ENCODE peak calls at places on chromosomes 4 and X, in ten cellular contexts. M is brain microvascular endothelial cell, B is lung, K is heart left ventricle, E is HCT116, G is upper lobe of left lung, I is lower lobe of right lung, N is H1, A is GM23248, S is OCI-LY7. O is an unnamed sample.

GRCh38 chr4:48445704-48446103 is 37.4 kb upstream of the SLC10A4 start:
- DNase-seq in B (no peak), K (no peak), E (no peak), A (peak), M (no peak), I (no peak), G (no peak), N (no peak), S (peak), O (no peak)

GRCh38 chr4:172578712-172579111 is 589.9 kb upstream of the GALNT7 start:
- DNase-seq in E (no peak), B (no peak), N (no peak), A (no peak), S (no peak), I (no peak), M (no peak), G (no peak), K (no peak), O (no peak)

GRCh38 chr4:53943345-53944085 is 120.9 kb downstream of the CHIC2 start:
- DNase-seq in B (no peak), K (no peak), I (no peak), M (peak), N (no peak), A (peak), G (no peak), E (peak), S (no peak), O (peak)

GRCh38 chrX:11130142-11130541 is 19.0 kb downstream of the HCCS start:
- DNase-seq in I (no peak), S (no peak), N (no peak), G (no peak), E (no peak), B (no peak), A (no peak), M (no peak), K (no peak), O (no peak)

GRCh38 chr4:1756893-1757779 is 35.8 kb downstream of the TACC3 start:
- DNase-seq in K (no peak), G (no peak), I (no peak), E (no peak), A (no peak), S (no peak), M (no peak), N (no peak), B (no peak), O (no peak)

GRCh38 chrX:137479394-137479793 is 86.5 kb upstream of the ZIC3 start:
- DNase-seq in G (no peak), I (no peak), B (no peak), A (no peak), N (no peak), E (no peak), S (no peak), K (no peak), M (no peak), O (no peak)

GRCh38 chr4:186852964-186853391 is 129.3 kb upstream of the FAT1 start:
- DNase-seq in S (no peak), B (no peak), M (no peak), N (no peak), I (no peak), K (no peak), A (no peak), G (no peak), E (no peak), O (no peak)

GRCh38 chr4:32706893-32707292 is 1986.7 kb downstream of the PCDH7 start:
- DNase-seq in S (no peak), K (no peak), I (no peak), E (no peak), N (no peak), M (no peak), B (no peak), G (no peak), A (no peak), O (no peak)

GRCh38 chrX:149487292-149487691 is 17.8 kb downstream of the IDS start:
- DNase-seq in K (no peak), E (no peak), I (no peak), N (no peak), S (peak), B (no peak), G (no peak), M (no peak), A (no peak), O (no peak)

GRCh38 chr4:6342530-6343293 is 73.1 kb downstream of the WFS1 start:
- DNase-seq in G (no peak), K (peak), M (no peak), A (peak), I (peak), E (no peak), S (no peak), B (no peak), N (no peak), O (no peak)

GRCh38 chr4:139200102-139200501 is 23.1 kb upstream of the ELF2 start:
- DNase-seq in S (no peak), I (no peak), B (no peak), N (no peak), G (no peak), A (no peak), K (no peak), E (no peak), M (no peak), O (no peak)

GRCh38 chr4:75046641-75047040 is 113.7 kb downstream of the PARM1 start:
- DNase-seq in S (no peak), K (no peak), G (no peak), M (no peak), I (no peak), A (no peak), E (no peak), N (no peak), B (no peak), O (no peak)

GRCh38 chr4:48307528-48307927 is 33.8 kb upstream of the SLAIN2 start:
- DNase-seq in M (no peak), I (no peak), S (no peak), K (no peak), E (no peak), B (no peak), G (no peak), A (no peak), N (no peak), O (no peak)

GRCh38 chrX:105821471-105822081 is 763 bp upstream of the NRK start:
- DNase-seq in E (no peak), N (peak), G (peak), S (no peak), I (peak), B (no peak), A (no peak), K (no peak), M (peak), O (no peak)

GRCh38 chr4:140666889-140667614 is 89.1 kb downstream of the TBC1D9 start:
- DNase-seq in K (no peak), N (no peak), B (no peak), E (no peak), I (no peak), G (no peak), S (no peak), M (no peak), A (no peak), O (no peak)

GRCh38 chr4:81743731-81744465 is 272.2 kb upstream of the RASGEF1B start:
- DNase-seq in A (no peak), S (no peak), I (no peak), E (no peak), K (no peak), N (no peak), G (no peak), M (no peak), B (no peak), O (no peak)

GRCh38 chr4:87209696-87210095 is 10.7 kb downstream of the KLHL8 start:
- DNase-seq in S (peak), G (peak), N (no peak), K (peak), E (no peak), B (peak), I (peak), A (peak), M (no peak), O (no peak)

GRCh38 chr4:2936773-2937145 is 26.4 kb downstream of the NOP14 start:
- DNase-seq in M (peak), K (no peak), N (no peak), G (peak), I (no peak), A (peak), S (peak), B (no peak), E (no peak), O (peak)

GRCh38 chr4:140839396-140839795 is 83.2 kb upstream of the TBC1D9 start:
- DNase-seq in S (no peak), G (no peak), A (no peak), N (no peak), I (no peak), E (no peak), K (no peak), M (no peak), B (no peak), O (no peak)

GRCh38 chrX:113019958-113020357 is 179.3 kb upstream of the AMOT start:
- DNase-seq in K (no peak), B (no peak), E (no peak), N (no peak), A (no peak), M (no peak), G (no peak), I (no peak), S (no peak), O (no peak)

GRCh38 chr4:141375855-141376254 is 155.2 kb downstream of the ZNF330 start:
- DNase-seq in E (peak), A (peak), K (no peak), I (no peak), S (no peak), G (peak), M (peak), N (no peak), B (peak), O (peak)

GRCh38 chrX:65685112-65685511 is 17.7 kb downstream of the MSN start:
- DNase-seq in M (no peak), S (no peak), A (no peak), I (no peak), B (no peak), N (no peak), G (no peak), E (no peak), K (no peak), O (no peak)

GRCh38 chr4:83255584-83255983 is 29.0 kb downstream of the COQ2 start:
- DNase-seq in M (peak), B (no peak), K (no peak), E (peak), I (no peak), N (no peak), A (peak), G (no peak), S (no peak), O (no peak)

GRCh38 chrX:137428251-137428661 is 137.7 kb upstream of the ZIC3 start:
- DNase-seq in A (peak), N (peak), K (no peak), M (no peak), B (no peak), I (no peak), S (no peak), G (no peak), E (no peak), O (no peak)

GRCh38 chrX:54208531-54208930 is 25.5 kb upstream of the FAM120C start:
- DNase-seq in G (no peak), K (no peak), I (no peak), E (no peak), B (no peak), N (no peak), A (peak), S (no peak), M (peak), O (peak)

GRCh38 chr4:80424225-80424581 is 88.7 kb downstream of the CFAP299 start:
- DNase-seq in N (no peak), G (no peak), A (no peak), M (no peak), B (no peak), S (no peak), K (no peak), I (no peak), E (no peak), O (no peak)

GRCh38 chr4:145863191-145863590 is 75.4 kb downstream of the ZNF827 start:
- DNase-seq in I (no peak), A (no peak), G (no peak), M (no peak), N (no peak), S (no peak), E (no peak), K (no peak), B (no peak), O (no peak)

GRCh38 chr4:132284910-132285426 is 864.1 kb upstream of the PCDH10 start:
- DNase-seq in I (no peak), K (no peak), E (no peak), S (peak), N (no peak), A (no peak), G (no peak), B (no peak), M (no peak), O (no peak)

GRCh38 chrX:53882331-53882730 is 161.9 kb downstream of the PHF8 start:
- DNase-seq in N (no peak), A (peak), E (no peak), I (no peak), G (no peak), S (no peak), B (no peak), K (no peak), M (peak), O (no peak)

GRCh38 chrX:15336023-15336413 is 695 bp upstream of the PIGA start:
- DNase-seq in I (peak), S (peak), K (no peak), B (no peak), N (no peak), G (peak), E (no peak), A (peak), M (peak), O (peak)

GRCh38 chr4:147334478-147334877 is 146.4 kb upstream of the EDNRA start:
- DNase-seq in S (no peak), N (no peak), I (no peak), K (no peak), M (no peak), G (no peak), B (no peak), E (no peak), A (peak), O (no peak)

GRCh38 chrX:10433296-10433965 is 187.0 kb downstream of the MID1 start:
- DNase-seq in B (no peak), N (no peak), I (no peak), A (no peak), E (no peak), K (no peak), M (no peak), S (no peak), G (no peak), O (no peak)

GRCh38 chr4:125266901-125267601 is 47.7 kb upstream of the FAT4 start:
- DNase-seq in E (no peak), K (no peak), A (peak), M (peak), S (no peak), G (no peak), I (no peak), N (no peak), B (no peak), O (peak)

DNA sequence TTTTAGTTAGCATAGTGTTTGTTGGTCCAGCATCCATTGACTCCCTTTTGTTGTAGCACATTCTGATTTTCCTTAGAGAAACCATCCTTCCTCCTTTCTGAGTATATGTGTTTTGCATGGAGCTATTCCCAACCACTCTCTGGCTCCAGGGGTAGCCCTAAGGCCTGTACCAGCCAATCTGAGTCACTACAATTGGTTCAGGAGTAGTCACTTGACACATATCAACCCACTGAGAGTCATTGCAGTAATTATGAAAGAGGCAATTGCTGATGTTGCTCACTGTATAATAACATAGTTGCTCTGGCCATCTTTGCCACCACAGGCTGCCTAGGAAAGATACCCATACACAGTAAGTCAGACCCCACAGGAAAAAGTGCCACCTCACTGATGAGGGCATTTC is 71.2 kb upstream of the GRID2 start:
- DNase-seq in S (no peak), N (no peak), A (peak), I (no peak), B (no peak), E (no peak), K (no peak), G (no peak), M (no peak), O (peak)
- H3K27ac ChIP-seq in S (no peak), N (no peak), A (no peak), I (no peak), B (no peak), E (no peak), K (no peak), G (no peak), M (no peak), O (peak)

GRCh38 chr4:110106946-110107325 is 91.5 kb downstream of the ELOVL6 start:
- DNase-seq in A (peak), S (no peak), E (no peak), I (no peak), N (no peak), M (peak), B (no peak), K (no peak), G (no peak), O (no peak)
- H3K27ac ChIP-seq in A (peak), S (no peak), E (no peak), I (no peak), N (no peak), M (peak), B (no peak), K (no peak), G (no peak), O (peak)

GRCh38 chr4:158443731-158444130 is 78.0 kb upstream of the RXFP1 start:
- DNase-seq in K (no peak), A (no peak), M (no peak), G (no peak), I (no peak), B (no peak), N (no peak), E (no peak), S (no peak), O (no peak)
- H3K27ac ChIP-seq in K (no peak), A (no peak), M (no peak), G (no peak), I (no peak), B (no peak), N (no peak), E (no peak), S (no peak), O (no peak)

GRCh38 chr4:153521467-153521866 is 55.3 kb downstream of the TMEM131L start:
- DNase-seq in N (no peak), I (no peak), A (no peak), M (no peak), S (peak), E (no peak), B (no peak), G (no peak), K (no peak), O (no peak)

GRCh38 chr4:153519677-153520076 is 53.5 kb downstream of the TMEM131L start:
- DNase-seq in G (no peak), B (no peak), E (no peak), M (no peak), N (no peak), A (no peak), S (no peak), K (no peak), I (no peak), O (no peak)

GRCh38 chr4:153520227-153520626 is 54.1 kb downstream of the TMEM131L start:
- DNase-seq in S (no peak), E (no peak), I (no peak), N (no peak), G (no peak), M (no peak), K (no peak), B (no peak), A (no peak), O (no peak)

GRCh38 chr4:153521995-153522799 is 56.0 kb downstream of the TMEM131L start:
- DNase-seq in N (no peak), S (peak), K (no peak), I (no peak), E (no peak), B (no peak), G (no peak), M (no peak), A (no peak), O (no peak)

GRCh38 chr4:153520871-153521329 is 54.7 kb downstream of the TMEM131L start:
- DNase-seq in I (no peak), S (no peak), K (no peak), B (no peak), G (no peak), E (no peak), M (no peak), A (no peak), N (no peak), O (no peak)
- H3K27ac ChIP-seq in I (no peak), S (peak), K (no peak), B (peak), G (no peak), E (no peak), M (no peak), A (no peak), N (no peak), O (no peak)

GRCh38 chr4:52843351-52843750 is 18.8 kb upstream of the RASL11B start:
- DNase-seq in M (no peak), A (no peak), G (no peak), S (no peak), E (no peak), K (no peak), I (no peak), B (no peak), N (no peak), O (no peak)

GRCh38 chr4:52844596-52844995 is 17.5 kb upstream of the RASL11B start:
- DNase-seq in B (no peak), E (no peak), M (no peak), A (no peak), G (no peak), I (no peak), S (no peak), K (no peak), N (no peak), O (no peak)

GRCh38 chr4:52848255-52848654 is 13.9 kb upstream of the RASL11B start:
- DNase-seq in G (no peak), E (no peak), N (no peak), I (no peak), S (no peak), M (no peak), K (no peak), B (no peak), A (no peak), O (no peak)

GRCh38 chr4:52843958-52844357 is 18.2 kb upstream of the RASL11B start:
- DNase-seq in E (no peak), B (no peak), M (no peak), I (peak), K (no peak), G (no peak), N (no peak), S (no peak), A (no peak), O (no peak)

GRCh38 chr4:52846502-52846901 is 15.6 kb upstream of the RASL11B start:
- DNase-seq in K (no peak), E (no peak), A (no peak), I (no peak), M (no peak), B (no peak), N (no peak), S (no peak), G (no peak), O (no peak)
- H3K27ac ChIP-seq in K (peak), E (no peak), A (no peak), I (no peak), M (no peak), B (no peak), N (no peak), S (no peak), G (no peak), O (no peak)

GRCh38 chr4:8198206-8198905 is 734 bp upstream of the SH3TC1 start:
- DNase-seq in A (no peak), S (no peak), K (no peak), E (no peak), M (no peak), B (no peak), I (peak), G (peak), N (no peak), O (peak)

GRCh38 chr4:8197521-8197920 is 1.6 kb upstream of the SH3TC1 start:
- DNase-seq in S (no peak), K (no peak), E (no peak), G (no peak), N (no peak), I (no peak), M (no peak), B (no peak), A (no peak), O (no peak)

GRCh38 chr4:8200302-8200975 is 1.3 kb downstream of the SH3TC1 start:
- DNase-seq in M (no peak), K (peak), E (no peak), S (peak), G (peak), I (peak), N (no peak), A (no peak), B (peak), O (no peak)

GRCh38 chr4:8199594-8200301 is 658 bp downstream of the SH3TC1 start:
- DNase-seq in S (no peak), B (no peak), N (no peak), G (no peak), A (no peak), M (no peak), K (no peak), I (no peak), E (no peak), O (no peak)

DNA sequence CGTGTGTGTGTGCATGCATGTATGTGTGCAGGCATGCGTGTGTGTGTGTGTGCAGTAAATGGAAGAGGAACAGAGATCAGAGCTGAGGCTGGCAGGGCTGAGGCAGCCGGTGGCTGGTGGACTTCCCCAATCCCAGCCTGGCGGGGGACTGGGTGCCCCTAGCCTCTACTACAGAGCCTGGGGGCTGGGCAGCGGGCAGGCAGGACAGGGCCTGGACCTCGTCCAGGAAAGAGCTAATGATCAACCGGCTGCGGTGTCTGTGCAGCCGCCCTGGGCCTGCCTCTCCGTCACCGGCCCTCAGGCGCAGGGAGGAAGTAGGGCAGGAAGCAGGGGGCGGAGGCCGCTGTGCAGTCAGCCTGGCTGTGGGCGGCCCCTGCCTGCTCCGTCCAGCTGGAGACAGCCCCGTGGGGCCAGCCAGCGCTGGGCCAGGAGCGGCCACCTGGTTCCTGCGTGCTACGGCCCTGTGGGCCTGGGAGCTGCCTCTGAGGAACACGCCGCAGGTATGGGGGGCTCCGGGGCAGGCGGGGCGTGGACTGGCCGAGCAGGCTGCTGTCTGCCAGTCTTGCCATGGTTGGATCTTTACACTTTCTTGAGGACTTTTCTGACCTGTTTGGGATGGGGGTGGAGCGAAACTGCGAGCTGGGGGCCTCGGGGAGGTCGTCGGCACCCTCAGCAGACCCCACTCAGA is at the start of gene SH3TC1:
- DNase-seq in S (peak), I (peak), B (peak), A (peak), K (peak), E (peak), M (peak), N (no peak), G (peak), O (peak)
- H3K27ac ChIP-seq in S (peak), I (peak), B (peak), A (no peak), K (peak), E (peak), M (peak), N (no peak), G (peak), O (peak)

O was measured in epithelial cell of prostate.